ENCODE peak calls at places on chromosomes 5 and 9, in six cellular contexts. C, S, O, P, W and V are unnamed samples.
A peak's percentile ranks its signal among the peaks of the same experiment; 100 is the strongest.

GRCh38 chr9:133121200-133122166 is at the start of gene RALGDS:
- DNase-seq in C (peak; percentile 75), S (peak; percentile 89), O (peak; percentile 38), P (peak; percentile 83), W (peak; percentile 82), V (peak; percentile 90)

GRCh38 chr5:179820483-179821297 is at the start of gene SQSTM1:
- DNase-seq in C (peak; percentile 74), S (peak; percentile 81), O (no peak), P (peak; percentile 58), W (peak; percentile 80), V (peak; percentile 79)

GRCh38 chr5:104018299-104018698 is 455.7 kb upstream of the NUDT12 start:
- DNase-seq in C (no peak), S (no peak), O (no peak), P (no peak), W (no peak), V (peak; percentile 25)

GRCh38 chr9:81771606-81772005 is 82.3 kb upstream of the TLE1 start:
- DNase-seq in C (peak; percentile 78), S (no peak), O (no peak), P (no peak), W (peak; percentile 89), V (no peak)

GRCh38 chr9:37678789-37679273 is 28.1 kb downstream of the FRMPD1 start:
- DNase-seq in C (no peak), S (no peak), O (no peak), P (no peak), W (peak; percentile 11), V (peak; percentile 11)

GRCh38 chr5:98927988-98928801 is 612 bp downstream of the CHD1 start:
- DNase-seq in C (peak; percentile 58), S (peak; percentile 53), O (no peak), P (peak; percentile 51), W (peak; percentile 79), V (peak; percentile 79)

GRCh38 chr9:36282275-36282674 is 24.0 kb upstream of the GNE start:
- DNase-seq in C (no peak), S (no peak), O (no peak), P (no peak), W (no peak), V (no peak)

GRCh38 chr5:142669479-142669878 is 16.4 kb downstream of the FGF1 start:
- DNase-seq in C (no peak), S (no peak), O (no peak), P (no peak), W (no peak), V (no peak)

GRCh38 chr5:34497031-34497808 is 158.9 kb upstream of the RAI14 start:
- DNase-seq in C (no peak), S (no peak), O (no peak), P (no peak), W (peak; percentile 69), V (no peak)

GRCh38 chr9:137178201-137178938 is 6.5 kb upstream of the TMEM210 start:
- DNase-seq in C (no peak), S (no peak), O (no peak), P (no peak), W (no peak), V (no peak)

GRCh38 chr5:84403773-84404172 is 19.1 kb upstream of the EDIL3 start:
- DNase-seq in C (peak; percentile 97), S (no peak), O (no peak), P (no peak), W (peak; percentile 79), V (no peak)

GRCh38 chr5:56534102-56534501 is 281.2 kb upstream of the MAP3K1 start:
- DNase-seq in C (no peak), S (no peak), O (no peak), P (peak; percentile 33), W (no peak), V (peak; percentile 34)

GRCh38 chr9:121568541-121569265 is 69.1 kb upstream of the GGTA1 start:
- DNase-seq in C (peak; percentile 24), S (no peak), O (no peak), P (no peak), W (no peak), V (no peak)

GRCh38 chr9:127626752-127627493 is 14.8 kb downstream of the STXBP1 start:
- DNase-seq in C (no peak), S (no peak), O (no peak), P (no peak), W (no peak), V (no peak)

GRCh38 chr5:20023686-20024085 is 35.7 kb upstream of the CDH18 start:
- DNase-seq in C (no peak), S (no peak), O (no peak), P (no peak), W (no peak), V (no peak)

GRCh38 chr9:35518981-35519679 is 29.2 kb downstream of the RUSC2 start:
- DNase-seq in C (peak; percentile 58), S (no peak), O (no peak), P (peak; percentile 51), W (peak; percentile 48), V (peak; percentile 72)

GRCh38 chr5:111774525-111774924 is 17.5 kb upstream of the NREP start:
- DNase-seq in C (peak; percentile 42), S (no peak), O (no peak), P (no peak), W (peak; percentile 50), V (peak; percentile 73)

GRCh38 chr5:64766934-64767333 is 1.6 kb downstream of the SREK1IP1 start:
- DNase-seq in C (no peak), S (no peak), O (no peak), P (no peak), W (no peak), V (no peak)

GRCh38 chr9:137688725-137689124 is 69.9 kb downstream of the EHMT1 start:
- DNase-seq in C (no peak), S (no peak), O (no peak), P (no peak), W (no peak), V (no peak)

GRCh38 chr5:157219491-157220271 is 39.0 kb downstream of the ITK start:
- DNase-seq in C (no peak), S (no peak), O (no peak), P (no peak), W (no peak), V (no peak)

GRCh38 chr5:42854795-42855194 is 43.1 kb upstream of the SELENOP start:
- DNase-seq in C (no peak), S (no peak), O (no peak), P (peak; percentile 40), W (no peak), V (no peak)
- H3K4me3 ChIP-seq in C (no peak overlapping the region), S (no peak overlapping the region), O (no peak overlapping the region), P (no peak overlapping the region), W (no peak overlapping the region), V (no peak overlapping the region)

DNA sequence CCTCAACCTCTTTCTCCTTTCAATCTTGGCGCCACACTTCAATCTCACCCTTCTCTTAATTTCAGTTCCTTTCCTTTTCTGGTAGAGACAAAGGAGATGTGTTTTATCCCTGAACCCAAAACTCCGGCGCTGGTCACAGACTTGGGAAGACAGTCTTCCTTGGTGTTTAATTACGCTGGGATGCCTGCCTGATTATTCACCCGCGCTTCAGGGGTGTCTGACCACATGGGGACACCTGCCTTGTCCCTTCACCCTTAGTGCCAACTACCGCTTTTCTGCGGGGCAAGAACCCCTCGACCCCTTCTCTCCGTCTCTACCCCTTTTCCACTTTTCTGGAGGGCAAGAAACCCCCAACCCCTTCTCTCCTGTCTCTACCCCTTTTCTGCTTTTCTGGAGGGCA is 261.1 kb downstream of the SMARCA2 start:
- DNase-seq in C (no peak), S (no peak), O (no peak), P (no peak), W (no peak), V (no peak)
- H2BK120ac ChIP-seq in C (no peak overlapping the region), S (no peak overlapping the region), O (peak overlapping the region; percentile 75), P (no peak overlapping the region), W (no peak overlapping the region), V (no peak overlapping the region)

GRCh38 chr5:158434749-158435148 is 575.8 kb upstream of the CLINT1 start:
- DNase-seq in C (no peak), S (no peak), O (no peak), P (no peak), W (no peak), V (no peak)

GRCh38 chr5:158433634-158434033 is 574.7 kb upstream of the CLINT1 start:
- DNase-seq in C (no peak), S (no peak), O (no peak), P (no peak), W (no peak), V (no peak)

GRCh38 chr5:158435161-158435616 is 576.2 kb upstream of the CLINT1 start:
- DNase-seq in C (no peak), S (no peak), O (no peak), P (no peak), W (no peak), V (no peak)

GRCh38 chr5:158431369-158432029 is 572.6 kb upstream of the CLINT1 start:
- DNase-seq in C (no peak), S (no peak), O (no peak), P (no peak), W (peak; percentile 16), V (no peak)

DNA sequence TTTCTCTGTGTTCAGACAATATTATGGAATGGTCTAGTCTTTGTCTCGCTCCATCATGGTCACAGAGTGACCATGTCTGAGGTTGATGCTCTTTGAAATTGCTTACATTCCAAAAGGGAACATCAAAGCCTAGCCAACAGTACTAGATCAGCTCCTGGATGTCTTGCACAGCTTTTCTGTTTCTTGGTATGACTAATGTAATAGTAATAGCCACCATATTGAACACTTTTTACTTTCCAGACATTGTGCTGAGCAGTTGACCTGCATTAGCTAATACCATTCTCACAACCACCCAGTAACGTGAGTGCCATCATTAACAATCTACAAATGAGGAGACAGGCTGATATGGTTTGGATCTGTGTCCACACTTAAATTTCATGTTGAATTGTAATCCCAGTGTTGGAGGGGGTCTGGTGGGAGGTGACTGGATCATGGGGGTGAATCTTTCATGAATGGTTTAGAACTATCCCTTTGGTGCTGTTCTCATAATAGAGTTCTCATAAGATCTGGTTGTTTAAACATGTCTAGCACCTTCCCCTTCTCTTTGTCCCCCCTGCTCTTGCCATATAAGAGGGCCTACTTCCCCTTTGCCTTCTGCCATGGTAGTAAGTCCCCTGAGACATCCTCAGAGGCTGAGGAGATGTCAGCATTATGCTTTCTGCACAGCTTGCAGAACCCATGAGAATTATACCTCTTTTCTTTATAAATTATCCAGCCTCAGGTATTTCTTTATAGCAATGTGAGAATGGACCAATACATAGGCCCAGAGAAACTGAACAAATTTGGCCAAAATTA is 577.5 kb upstream of the CLINT1 start:
- DNase-seq in C (no peak), S (no peak), O (no peak), P (no peak), W (no peak), V (no peak)
- H3K4me3 ChIP-seq in C (no peak overlapping the region), S (no peak overlapping the region), O (no peak overlapping the region), P (no peak overlapping the region), W (no peak overlapping the region), V (no peak overlapping the region)

GRCh38 chr5:139293199-139293503 is 389 bp upstream of the MATR3 start:
- DNase-seq in C (no peak), S (no peak), O (no peak), P (no peak), W (no peak), V (no peak)
- H2BK120ac ChIP-seq in C (peak overlapping the region; percentile 67), S (no peak overlapping the region), O (no peak overlapping the region), P (no peak overlapping the region), W (no peak overlapping the region), V (no peak overlapping the region)

DNA sequence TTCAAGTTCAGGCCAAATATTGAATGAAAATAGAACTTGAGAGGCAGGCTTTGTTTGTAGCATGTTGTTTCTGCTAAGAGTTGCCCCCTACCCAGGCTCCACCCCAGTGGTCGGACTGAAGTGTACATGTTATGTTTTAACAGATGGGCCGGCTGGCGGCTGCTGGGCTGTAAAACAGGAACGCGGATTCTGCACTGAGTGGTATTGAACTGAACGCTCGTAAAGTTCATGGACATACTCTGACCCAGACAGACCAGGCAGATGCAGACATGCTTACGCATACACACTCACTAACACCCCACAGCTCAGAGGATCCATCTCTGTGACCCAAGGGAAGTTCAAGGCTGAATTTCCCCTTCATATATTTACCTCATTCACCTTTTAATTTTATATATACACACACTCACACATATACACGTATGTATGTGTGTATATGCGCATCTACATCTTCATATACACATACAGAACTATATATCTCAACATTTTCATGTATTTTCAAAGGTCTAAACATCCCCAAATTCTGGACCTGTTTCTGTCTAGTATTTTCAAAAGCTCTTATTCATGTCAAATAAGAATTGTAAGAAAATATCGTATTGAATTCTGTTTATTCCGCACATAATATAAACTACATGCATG is 1.4 kb downstream of the MARCHF3 start:
- DNase-seq in C (peak; percentile 36), S (no peak), O (no peak), P (no peak), W (peak; percentile 43), V (no peak)
- H3K4me3 ChIP-seq in C (peak overlapping the region; percentile 83), S (peak overlapping the region; percentile 71), O (peak overlapping the region; percentile 71), P (no peak overlapping the region), W (peak overlapping the region; percentile 92), V (no peak overlapping the region)